ENCODE peak calls at places on chromosomes 12 and 14, in seven cellular contexts. C is SK-N-SH, E is astrocyte of the cerebellum, Z is esophagus squamous epithelium, N is right lobe of liver, Q is IMR-90, K is uterus. W is an unnamed sample.

GRCh38 chr14:96285667-96286066 is 29.7 kb downstream of the BDKRB1 start:
- DNase-seq in C (peak), E (no peak), Z (no peak), N (no peak), Q (peak), K (peak), W (no peak)

GRCh38 chr12:12008931-12009611 is 61.7 kb upstream of the BCL2L14 start:
- DNase-seq in C (no peak), E (peak), Z (no peak), N (no peak), Q (peak), K (no peak), W (no peak)

GRCh38 chr12:107319536-107320030 is 226.2 kb upstream of the CRY1 start:
- DNase-seq in C (peak), E (no peak), Z (no peak), N (no peak), Q (no peak), K (no peak), W (no peak)

GRCh38 chr14:85387181-85387580 is 142.8 kb upstream of the FLRT2 start:
- DNase-seq in C (no peak), E (no peak), Z (no peak), N (no peak), Q (no peak), K (no peak), W (no peak)

GRCh38 chr14:36455241-36455627 is 64.8 kb downstream of the NKX2-1 start:
- DNase-seq in C (no peak), E (no peak), Z (no peak), N (no peak), Q (no peak), K (no peak), W (no peak)

GRCh38 chr12:95202691-95203476 is 14.4 kb downstream of the FGD6 start:
- DNase-seq in C (no peak), E (no peak), Z (no peak), N (no peak), Q (no peak), K (no peak), W (no peak)

GRCh38 chr14:58078471-58078870 is 73.5 kb downstream of the ARMH4 start:
- DNase-seq in C (no peak), E (no peak), Z (no peak), N (no peak), Q (peak), K (no peak), W (no peak)

GRCh38 chr12:42669471-42669997 is 80.0 kb upstream of the PRICKLE1 start:
- DNase-seq in C (no peak), E (no peak), Z (no peak), N (no peak), Q (no peak), K (no peak), W (no peak)

GRCh38 chr12:114918535-114919233 is 234.7 kb upstream of the TBX3 start:
- DNase-seq in C (no peak), E (no peak), Z (no peak), N (no peak), Q (peak), K (no peak), W (no peak)

GRCh38 chr14:79357307-79357706 is 854.0 kb downstream of the DIO2 start:
- DNase-seq in C (no peak), E (no peak), Z (no peak), N (no peak), Q (no peak), K (no peak), W (no peak)

GRCh38 chr12:32273712-32274111 is 125.6 kb upstream of the FGD4 start:
- DNase-seq in C (no peak), E (no peak), Z (no peak), N (no peak), Q (no peak), K (no peak), W (no peak)

GRCh38 chr12:47782372-47782770 is 9.3 kb downstream of the SLC48A1 start:
- DNase-seq in C (no peak), E (no peak), Z (no peak), N (peak), Q (no peak), K (no peak), W (no peak)

GRCh38 chr14:59728294-59728693 is 142.3 kb downstream of the RTN1 start:
- DNase-seq in C (peak), E (no peak), Z (no peak), N (no peak), Q (no peak), K (no peak), W (no peak)

GRCh38 chr14:68741839-68742470 is 50.9 kb downstream of the ZFP36L1 start:
- DNase-seq in C (no peak), E (no peak), Z (no peak), N (no peak), Q (no peak), K (no peak), W (no peak)

GRCh38 chr14:91911474-91912032 is 35.9 kb downstream of the FBLN5 start:
- DNase-seq in C (peak), E (no peak), Z (no peak), N (no peak), Q (peak), K (no peak), W (no peak)

GRCh38 chr12:128534906-128535305 is 267.9 kb downstream of the TMEM132C start:
- DNase-seq in C (no peak), E (no peak), Z (no peak), N (no peak), Q (no peak), K (no peak), W (no peak)

GRCh38 chr12:50672158-50672557 is 91.7 kb upstream of the ATF1 start:
- DNase-seq in C (no peak), E (no peak), Z (no peak), N (no peak), Q (no peak), K (no peak), W (no peak)

GRCh38 chr12:131454418-131455217 is 256.3 kb upstream of the SFSWAP start:
- DNase-seq in C (peak), E (no peak), Z (no peak), N (no peak), Q (no peak), K (no peak), W (no peak)

GRCh38 chr12:1830981-1831930 is 10.9 kb downstream of the LRTM2 start:
- DNase-seq in C (peak), E (peak), Z (no peak), N (peak), Q (peak), K (peak), W (peak)

GRCh38 chr12:131487379-131488129 is 223.3 kb upstream of the SFSWAP start:
- DNase-seq in C (no peak), E (no peak), Z (no peak), N (no peak), Q (no peak), K (peak), W (no peak)

GRCh38 chr12:47517122-47517521 is 188.7 kb downstream of the RPAP3 start:
- DNase-seq in C (no peak), E (no peak), Z (no peak), N (no peak), Q (no peak), K (no peak), W (no peak)

GRCh38 chr12:68148261-68148951 is 11.1 kb downstream of the IFNG start:
- DNase-seq in C (no peak), E (no peak), Z (no peak), N (no peak), Q (no peak), K (no peak), W (no peak)

GRCh38 chr12:63206908-63207307 is 55.9 kb upstream of the AVPR1A start:
- DNase-seq in C (no peak), E (no peak), Z (no peak), N (peak), Q (no peak), K (peak), W (no peak)

GRCh38 chr14:80615831-80616230 is 325.7 kb downstream of the CEP128 start:
- DNase-seq in C (no peak), E (no peak), Z (no peak), N (no peak), Q (no peak), K (no peak), W (no peak)

GRCh38 chr12:27257104-27257848 is 13.2 kb downstream of the STK38L start:
- DNase-seq in C (no peak), E (no peak), Z (no peak), N (no peak), Q (peak), K (no peak), W (no peak)

GRCh38 chr12:27252934-27253333 is 8.8 kb downstream of the STK38L start:
- DNase-seq in C (no peak), E (no peak), Z (no peak), N (no peak), Q (no peak), K (no peak), W (no peak)

GRCh38 chr12:27253347-27253746 is 9.3 kb downstream of the STK38L start:
- DNase-seq in C (no peak), E (no peak), Z (no peak), N (no peak), Q (no peak), K (no peak), W (no peak)
- H3K4me3 ChIP-seq in C (no peak), E (no peak), Z (no peak), N (no peak), Q (no peak), K (no peak), W (no peak)

DNA sequence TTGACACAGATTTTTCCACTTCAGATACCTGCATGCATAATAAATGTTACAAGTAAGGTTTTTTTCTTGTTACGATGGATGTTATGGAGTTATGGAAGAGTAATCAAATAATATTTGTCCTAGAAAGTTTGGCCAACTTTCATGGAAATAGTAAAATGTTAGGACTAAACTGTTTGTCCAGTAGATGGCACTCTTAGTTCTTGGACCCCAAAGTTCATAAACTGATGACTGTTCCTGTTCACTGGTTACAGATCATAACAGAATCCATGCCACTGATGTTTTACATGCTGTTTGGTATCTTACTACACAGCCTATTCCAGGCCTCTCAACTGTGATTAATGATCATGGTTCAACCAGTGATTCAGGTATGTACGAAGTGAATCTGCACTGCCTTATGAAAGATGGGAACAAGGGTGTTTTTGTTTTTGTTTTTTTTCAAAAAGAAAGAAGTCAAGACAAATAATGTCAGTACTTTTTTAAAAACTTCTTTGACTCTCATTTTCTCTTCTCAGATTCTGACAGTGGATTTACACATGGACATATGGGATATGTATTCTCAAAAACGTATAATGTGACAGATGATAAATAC is 48.8 kb upstream of the SLCO1C1 start:
- DNase-seq in C (peak), E (peak), Z (no peak), N (no peak), Q (peak), K (no peak), W (no peak)
- TF ChIP-seq CTCF in C (peak), E (peak), Z (peak), N (peak), Q (peak), K (peak), W (peak)

GRCh38 chr14:23364604-23365352 is at the start of gene EFS:
- DNase-seq in C (peak), E (no peak), Z (no peak), N (peak), Q (peak), K (peak), W (no peak)

GRCh38 chr14:23370221-23370620 is 2.4 kb upstream of the IL25 start:
- DNase-seq in C (no peak), E (no peak), Z (no peak), N (no peak), Q (no peak), K (no peak), W (no peak)

GRCh38 chr14:23364164-23364571 is 804 bp downstream of the EFS start:
- DNase-seq in C (peak), E (no peak), Z (no peak), N (no peak), Q (no peak), K (peak), W (no peak)

GRCh38 chr14:23365353-23366162 is 586 bp upstream of the EFS start:
- DNase-seq in C (peak), E (no peak), Z (no peak), N (no peak), Q (peak), K (no peak), W (no peak)

DNA sequence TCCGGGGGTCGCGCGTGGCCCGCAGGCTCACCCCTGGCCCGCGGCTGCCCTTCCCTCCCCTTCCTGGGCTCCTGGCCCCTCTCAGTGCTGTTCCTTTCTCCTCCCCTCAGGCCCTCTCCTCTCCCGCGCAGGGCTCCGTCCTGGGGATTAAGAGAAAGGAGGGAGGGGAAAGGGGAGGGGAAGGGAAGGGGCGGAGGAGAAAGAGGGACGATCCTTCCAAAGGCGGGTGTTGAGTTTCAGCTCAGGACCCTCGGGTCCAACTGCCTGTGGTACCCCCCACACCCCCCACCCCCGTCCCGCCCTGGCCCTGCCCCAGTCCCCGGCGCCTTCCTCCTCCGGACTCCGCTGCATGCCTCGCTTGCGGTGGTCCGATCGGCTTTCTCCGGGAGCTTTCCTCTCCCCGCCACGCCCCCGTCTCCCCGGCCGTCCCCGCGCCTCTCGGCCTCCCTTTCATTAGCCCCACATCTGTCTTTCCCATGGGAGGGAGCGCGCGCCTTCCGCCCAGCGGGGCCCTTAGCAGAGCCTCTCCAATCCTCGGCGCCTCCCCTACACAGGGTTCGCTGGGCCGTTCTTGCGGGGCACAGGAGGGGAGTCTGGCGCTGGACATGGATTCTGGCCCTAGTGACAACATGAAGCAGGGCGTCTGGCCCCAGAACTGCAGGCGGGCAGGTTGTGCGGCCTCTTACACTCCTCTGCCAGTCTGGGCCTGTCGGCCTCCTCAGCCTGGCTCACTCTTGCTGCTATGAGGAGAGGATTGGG is 1.4 kb upstream of the EFS start:
- DNase-seq in C (peak), E (peak), Z (no peak), N (peak), Q (peak), K (peak), W (peak)
- H3K4me3 ChIP-seq in C (peak), E (peak), Z (peak), N (peak), Q (peak), K (peak), W (peak)

GRCh38 chr12:56896082-56896481 is 38.1 kb downstream of the SDR9C7 start:
- DNase-seq in C (no peak), E (no peak), Z (no peak), N (no peak), Q (no peak), K (no peak), W (no peak)

GRCh38 chr12:56900583-56900982 is 33.6 kb downstream of the SDR9C7 start:
- DNase-seq in C (no peak), E (no peak), Z (no peak), N (no peak), Q (peak), K (no peak), W (no peak)

GRCh38 chr12:56894698-56895368 is 39.4 kb downstream of the SDR9C7 start:
- DNase-seq in C (no peak), E (no peak), Z (no peak), N (no peak), Q (no peak), K (no peak), W (no peak)

GRCh38 chr12:56898938-56899337 is 35.3 kb downstream of the SDR9C7 start:
- DNase-seq in C (no peak), E (no peak), Z (no peak), N (no peak), Q (no peak), K (no peak), W (no peak)

GRCh38 chr12:56897844-56898341 is 36.3 kb downstream of the SDR9C7 start:
- DNase-seq in C (no peak), E (no peak), Z (no peak), N (no peak), Q (peak), K (no peak), W (no peak)
- TF ChIP-seq CTCF in C (no peak), E (no peak), Z (no peak), N (no peak), Q (no peak), K (no peak), W (no peak)

W was measured in retinal pigment epithelial cell.